ENCODE peak calls at places on chromosomes 4 and X, in four cellular contexts. G, B, C and J are unnamed samples. For H3K4me1, the result is how much of the 10 kb centered on the place peaks cover.

GRCh38 chr4:11869471-11869870 is 440.8 kb upstream of the HS3ST1 start:
- DNase-seq in B (no peak), C (peak), G (no peak), J (no peak)

GRCh38 chr4:168584321-168584771 is 87.5 kb downstream of the PALLD start:
- DNase-seq in G (peak), B (peak), C (no peak), J (no peak)

GRCh38 chr4:1330761-1331590 is 16.0 kb upstream of the UVSSA start:
- DNase-seq in B (no peak), G (no peak), C (no peak), J (no peak)

GRCh38 chrX:11449613-11450012 is 156.4 kb downstream of the AMELX start:
- DNase-seq in B (no peak), G (no peak), C (no peak), J (peak)

GRCh38 chrX:39755152-39756032 is 342.4 kb downstream of the BCOR start:
- DNase-seq in B (peak), G (peak), C (peak), J (peak)

GRCh38 chr4:4659871-4660651 is 118.2 kb upstream of the STX18 start:
- DNase-seq in B (peak), G (peak), C (no peak), J (no peak)

GRCh38 chrX:72003811-72004750 is 93.4 kb downstream of the NHSL2 start:
- DNase-seq in G (no peak), B (peak), C (peak), J (no peak)

GRCh38 chr4:169345207-169345788 is 74.5 kb upstream of the SH3RF1 start:
- DNase-seq in B (peak), C (no peak), G (peak), J (peak)

GRCh38 chr4:99573735-99574368 is 772 bp upstream of the MTTP start:
- DNase-seq in C (no peak), G (no peak), B (no peak), J (no peak)

GRCh38 chr4:139988863-139989765 is 164.9 kb downstream of the MAML3 start:
- DNase-seq in C (peak), G (peak), B (peak), J (peak)

GRCh38 chrX:88604433-88605221 is 142.4 kb upstream of the CPXCR1 start:
- DNase-seq in C (no peak), B (no peak), G (no peak), J (no peak)

GRCh38 chrX:120517936-120518335 is 42.8 kb downstream of the CUL4B start:
- DNase-seq in C (no peak), G (peak), B (peak), J (no peak)

GRCh38 chr4:184215709-184216328 is 1.9 kb downstream of the ENPP6 start:
- DNase-seq in G (no peak), B (no peak), C (no peak), J (no peak)

GRCh38 chrX:9573282-9574106 is 108.6 kb downstream of the TBL1X start:
- DNase-seq in B (no peak), C (peak), G (no peak), J (no peak)

GRCh38 chrX:10486373-10486772 is 134.0 kb downstream of the MID1 start:
- DNase-seq in G (peak), B (peak), C (no peak), J (peak)

GRCh38 chrX:115364625-115365024 is 75.1 kb downstream of the LUZP4 start:
- DNase-seq in C (no peak), B (no peak), G (peak), J (no peak)

GRCh38 chrX:72540318-72540717 is 32.3 kb downstream of the HDAC8 start:
- DNase-seq in G (peak), C (no peak), B (peak), J (no peak)

GRCh38 chr4:7531640-7531994 is 96.9 kb upstream of the PSAPL1 start:
- DNase-seq in C (peak), G (no peak), B (no peak), J (no peak)

GRCh38 chr4:2492970-2493369 is 24.1 kb downstream of the RNF4 start:
- DNase-seq in G (no peak), C (no peak), B (no peak), J (no peak)

GRCh38 chrX:6852869-6853268 is 294.6 kb upstream of the STS start:
- DNase-seq in G (no peak), C (no peak), B (no peak), J (peak)

GRCh38 chr4:64581422-64581821 is 172.2 kb upstream of the TECRL start:
- DNase-seq in G (peak), B (peak), C (no peak), J (no peak)

GRCh38 chr4:71709961-71710360 is 73.9 kb downstream of the GC start:
- DNase-seq in G (peak), C (peak), B (peak), J (no peak)

GRCh38 chr4:77699731-77700210 is 94.2 kb downstream of the CXCL13 start:
- DNase-seq in G (peak), B (peak), C (peak), J (peak)

GRCh38 chr4:144338834-144339233 is 198.3 kb upstream of the GYPA start:
- DNase-seq in B (no peak), C (no peak), G (no peak), J (no peak)

GRCh38 chr4:26484032-26484515 is 6.2 kb downstream of the CCKAR start:
- DNase-seq in C (no peak), G (no peak), B (peak), J (no peak)

GRCh38 chrX:153526801-153527599 is 9.6 kb downstream of the ATP2B3 start:
- DNase-seq in B (no peak), G (no peak), C (no peak), J (no peak)

GRCh38 chr4:27040351-27040750 is 179.7 kb downstream of the STIM2 start:
- DNase-seq in G (no peak), C (no peak), B (no peak), J (no peak)

GRCh38 chr4:1512738-1513660 is 106.8 kb upstream of the NKX1-1 start:
- DNase-seq in C (peak), B (peak), G (no peak), J (no peak)

GRCh38 chr4:102439835-102440234 is 61.3 kb upstream of the NFKB1 start:
- DNase-seq in C (no peak), B (peak), G (peak), J (no peak)

GRCh38 chrX:45769919-45770582 is 569.4 kb upstream of the DIPK2B start:
- DNase-seq in B (peak), C (peak), G (peak), J (no peak)

GRCh38 chrX:107826286-107827136 is 845 bp downstream of the MID2 start:
- DNase-seq in C (peak), B (peak), G (peak), J (no peak)

GRCh38 chr4:155208258-155209054 is at the start of gene NPY2R:
- DNase-seq in C (peak), G (no peak), B (no peak), J (no peak)

GRCh38 chr4:150316332-150317205 is 238.3 kb downstream of the DCLK2 start:
- DNase-seq in B (peak), G (peak), C (no peak), J (no peak)

GRCh38 chr4:54099959-54100606 is at the start of gene GSX2:
- DNase-seq in C (peak), B (peak), G (no peak), J (no peak)

GRCh38 chr4:177228599-177228998 is 81.1 kb upstream of the NEIL3 start:
- DNase-seq in C (peak), B (no peak), G (no peak), J (no peak)

GRCh38 chrX:154398668-154399526 is 720 bp downstream of the RPL10 start:
- DNase-seq in C (peak), B (peak), G (peak), J (no peak)

GRCh38 chr4:40340034-40340433 is 4.9 kb downstream of the CHRNA9 start:
- DNase-seq in G (no peak), B (peak), C (no peak), J (no peak)

GRCh38 chr4:86031927-86032326 is 327.9 kb downstream of the MAPK10 start:
- DNase-seq in B (peak), C (no peak), G (no peak), J (no peak)

DNA sequence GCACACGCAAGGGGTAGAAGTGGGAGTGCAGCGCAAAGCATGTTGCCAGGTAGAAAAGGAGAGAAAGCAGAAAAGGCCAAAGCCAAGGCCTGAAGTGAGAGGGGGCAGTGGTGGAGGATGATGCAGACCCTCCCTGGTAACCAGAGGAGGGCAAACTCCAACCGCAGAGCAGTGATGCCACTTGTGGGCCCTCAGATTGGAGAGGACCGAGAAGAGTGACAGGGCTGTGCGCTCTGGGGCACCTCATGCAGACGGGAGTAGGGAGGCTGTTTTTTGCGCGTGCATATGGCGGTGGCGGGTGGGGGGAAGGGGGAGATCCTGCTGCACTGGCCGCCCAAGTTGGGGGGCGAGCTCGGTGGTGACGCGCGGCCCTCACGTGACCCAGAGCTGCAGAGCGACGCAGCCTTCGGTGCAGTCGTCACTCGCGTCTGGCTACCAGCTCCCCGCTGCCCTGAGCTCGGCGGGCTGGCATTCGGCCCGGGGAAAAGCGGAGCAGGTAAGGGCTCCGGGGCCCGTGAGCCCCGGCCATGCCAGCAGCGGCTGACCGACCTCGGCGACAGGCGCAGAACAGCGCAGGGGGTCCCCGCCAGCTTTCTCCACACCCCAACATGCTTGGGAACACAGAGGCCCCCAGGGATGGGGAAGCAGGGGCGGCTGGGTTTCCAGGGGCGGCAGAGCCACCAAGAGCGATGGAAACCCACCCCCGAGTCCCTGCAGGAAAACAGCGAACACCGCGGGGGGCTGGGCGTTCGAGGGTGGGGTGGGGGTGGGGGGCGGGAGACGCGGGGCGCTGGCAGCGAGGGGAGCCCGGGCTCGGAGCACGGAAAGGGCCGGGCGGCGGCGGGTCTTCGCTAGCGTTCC is at the start of gene BEX3:
- DNase-seq in G (peak), B (peak), C (peak), J (no peak)
- H3K9ac ChIP-seq in G (peak), B (peak), C (peak), J (peak)

GRCh38 chr4:113444386-113444785 is 317.2 kb downstream of the CAMK2D start:
- DNase-seq in G (peak), B (peak), C (no peak), J (no peak)

GRCh38 chr4:113447061-113447460 is 314.5 kb downstream of the CAMK2D start:
- DNase-seq in G (peak), C (no peak), B (peak), J (no peak)

GRCh38 chr4:113442821-113443220 is 318.7 kb downstream of the CAMK2D start:
- DNase-seq in C (no peak), B (no peak), G (no peak), J (no peak)

GRCh38 chr4:113446019-113446418 is 315.5 kb downstream of the CAMK2D start:
- DNase-seq in B (peak), C (peak), G (peak), J (peak)

GRCh38 chr4:113445286-113445685 is 316.3 kb downstream of the CAMK2D start:
- DNase-seq in B (peak), C (no peak), G (peak), J (peak)
- H3K4me1 ChIP-seq in B (under half), C (under half), G (under half), J (under half)

GRCh38 chr4:145828802-145829485 is 109.7 kb downstream of the ZNF827 start:
- DNase-seq in C (no peak), B (no peak), G (no peak), J (no peak)
- H3K27ac ChIP-seq in C (no peak), B (peak), G (no peak), J (no peak)

GRCh38 chr4:21009956-21010355 is 309.7 kb downstream of the PACRGL start:
- DNase-seq in C (peak), G (no peak), B (no peak), J (no peak)
- H3K9ac ChIP-seq in C (no peak), G (no peak), B (no peak), J (no peak)